ENCODE peak calls at places on chromosome 6, in nine cellular contexts. M is posterior vena cava; L is astrocyte of the spinal cord; B is stimulated activated CD4-positive, alpha-beta T cell treated with anti-CD3 and anti-CD28 coated beads, Interleukin-4, amount 100 ng/mL, for 1 hour; E is EL; R is nucleus accumbens; K is iPS DF 6.9; D is breast epithelium; G is HEK293T. P is an unnamed sample.

GRCh38 chr6:46042355-46042999 is 26.8 kb upstream of the CLIC5 start:
- DNase-seq in D (no peak), R (no peak), K (peak; percentile 58), E (peak; percentile 48), B (no peak), G (peak; percentile 73), M (no peak), L (peak; percentile 30), P (no peak)

GRCh38 chr6:18025591-18025990 is 38.2 kb upstream of the KIF13A start:
- DNase-seq in E (peak; percentile 14), R (no peak), K (no peak), M (no peak), L (no peak), B (no peak), D (no peak), G (no peak), P (no peak)

GRCh38 chr6:9370480-9370879 is 935.1 kb upstream of the SLC35B3 start:
- DNase-seq in R (no peak), L (no peak), G (no peak), K (no peak), M (no peak), D (no peak), B (no peak), E (no peak), P (no peak)

GRCh38 chr6:6333498-6333897 is 13.0 kb upstream of the F13A1 start:
- DNase-seq in D (no peak), K (no peak), B (no peak), R (no peak), E (peak; percentile 2), L (peak; percentile 20), M (no peak), G (no peak), P (no peak)

GRCh38 chr6:123589973-123590372 is 46.8 kb downstream of the TRDN start:
- DNase-seq in D (no peak), E (no peak), K (no peak), R (no peak), L (no peak), B (no peak), M (no peak), G (no peak), P (no peak)

GRCh38 chr6:168192195-168192900 is 113.3 kb upstream of the FRMD1 start:
- DNase-seq in M (no peak), G (no peak), K (no peak), L (no peak), E (no peak), B (no peak), R (no peak), D (no peak), P (peak; percentile 17)

GRCh38 chr6:124674042-124674441 is 288.2 kb upstream of the RNF217 start:
- DNase-seq in E (no peak), K (no peak), G (no peak), B (no peak), L (no peak), D (no peak), R (no peak), M (no peak), P (no peak)

GRCh38 chr6:143634486-143634885 is 43.3 kb upstream of the PHACTR2 start:
- DNase-seq in L (no peak), D (no peak), K (no peak), M (no peak), E (peak; percentile 65), R (no peak), G (no peak), B (no peak), P (no peak)

GRCh38 chr6:142950291-142950690 is 5.3 kb upstream of the HIVEP2 start:
- DNase-seq in D (no peak), M (no peak), L (no peak), K (no peak), G (no peak), E (no peak), B (no peak), R (no peak), P (no peak)

GRCh38 chr6:116289876-116290275 is 10.1 kb upstream of the TSPYL1 start:
- DNase-seq in B (no peak), G (no peak), K (no peak), M (no peak), R (no peak), D (no peak), E (no peak), L (no peak), P (no peak)

GRCh38 chr6:139588734-139589418 is 214.4 kb upstream of the CITED2 start:
- DNase-seq in D (no peak), E (peak; percentile 91), L (peak; percentile 61), R (no peak), B (no peak), M (no peak), G (no peak), K (no peak), P (no peak)

GRCh38 chr6:109512271-109512817 is 29.3 kb upstream of the ZBTB24 start:
- DNase-seq in M (no peak), R (no peak), D (no peak), G (no peak), B (no peak), K (no peak), E (no peak), L (peak; percentile 46), P (no peak)

GRCh38 chr6:11315743-11316437 is 83.4 kb upstream of the NEDD9 start:
- DNase-seq in E (peak; percentile 95), D (no peak), B (no peak), L (peak; percentile 96), G (no peak), R (no peak), M (no peak), K (no peak), P (no peak)

GRCh38 chr6:143594647-143595046 is 83.1 kb upstream of the PHACTR2 start:
- DNase-seq in D (no peak), M (peak; percentile 10), E (no peak), K (no peak), B (no peak), L (no peak), R (no peak), G (no peak), P (no peak)

GRCh38 chr6:147378819-147379218 is 129.7 kb upstream of the SAMD5 start:
- DNase-seq in D (no peak), B (no peak), R (no peak), G (no peak), M (no peak), L (no peak), K (peak; percentile 18), E (no peak), P (no peak)

GRCh38 chr6:29522241-29522640 is 34.5 kb upstream of the MAS1L start:
- DNase-seq in M (no peak), B (no peak), E (no peak), G (no peak), R (no peak), L (no peak), K (no peak), D (no peak), P (no peak)

GRCh38 chr6:55293116-55293515 is 34.2 kb upstream of the GFRAL start:
- DNase-seq in G (peak; percentile 10), R (no peak), B (no peak), M (no peak), D (no peak), K (no peak), L (peak; percentile 5), E (peak; percentile 12), P (no peak)

P was measured in H1.